ENCODE peak calls at places on chromosomes 4 and X, in five cellular contexts. I is pancreas, U is stomach, W is hepatocyte, Z is epithelial cell of prostate. A is an unnamed sample.

GRCh38 chrX:45422216-45422925 is 221.7 kb upstream of the DIPK2B start:
- DNase-seq in I (no peak), U (no peak), W (no peak), Z (no peak), A (no peak)

GRCh38 chr4:72564184-72564583 is 4.8 kb downstream of the ADAMTS3 start:
- DNase-seq in I (no peak), U (no peak), W (no peak), Z (peak), A (no peak)

GRCh38 chr4:766152-766515 is 59.8 kb downstream of the CPLX1 start:
- DNase-seq in I (no peak), U (no peak), W (peak), Z (peak), A (no peak)

GRCh38 chr4:123397276-123398150 is 918 bp downstream of the SPRY1 start:
- DNase-seq in I (peak), U (peak), W (peak), Z (peak), A (peak)

GRCh38 chrX:68989865-68990606 is 161.2 kb downstream of the EFNB1 start:
- DNase-seq in I (peak), U (peak), W (peak), Z (no peak), A (no peak)

GRCh38 chr4:39698424-39699009 is 581 bp downstream of the UBE2K start:
- DNase-seq in I (peak), U (peak), W (peak), Z (no peak), A (peak)

GRCh38 chr4:43932448-43932847 is 516.2 kb downstream of the KCTD8 start:
- DNase-seq in I (no peak), U (no peak), W (no peak), Z (no peak), A (no peak)

GRCh38 chr4:140189846-140190245 is 35.9 kb upstream of the MAML3 start:
- DNase-seq in I (no peak), U (no peak), W (no peak), Z (no peak), A (no peak)

GRCh38 chr4:151055539-151055938 is 40.5 kb upstream of the LRBA start:
- DNase-seq in I (no peak), U (no peak), W (no peak), Z (no peak), A (no peak)

GRCh38 chr4:101649790-101650450 is 140.6 kb upstream of the BANK1 start:
- DNase-seq in I (no peak), U (no peak), W (no peak), Z (peak), A (no peak)

GRCh38 chrX:264634-265455 is 16.3 kb upstream of the PLCXD1 start:
- DNase-seq in I (peak), U (peak), W (peak), Z (no peak), A (no peak)

GRCh38 chr4:184143770-184144564 is 73.7 kb downstream of the ENPP6 start:
- DNase-seq in I (no peak), U (no peak), W (no peak), Z (no peak), A (no peak)

GRCh38 chrX:21373637-21374162 is 518 bp upstream of the CNKSR2 start:
- DNase-seq in I (peak), U (no peak), W (no peak), Z (no peak), A (no peak)

GRCh38 chr4:130722370-130722769 is 1626.4 kb downstream of the C4orf33 start:
- DNase-seq in I (no peak), U (no peak), W (peak), Z (peak), A (no peak)

GRCh38 chr4:25928956-25929336 is 14.9 kb downstream of the SMIM20 start:
- DNase-seq in I (no peak), U (no peak), W (no peak), Z (no peak), A (no peak)

GRCh38 chr4:175252642-175253041 is 334.5 kb downstream of the ADAM29 start:
- DNase-seq in I (no peak), U (no peak), W (no peak), Z (no peak), A (no peak)

GRCh38 chr4:138217567-138217966 is 24.6 kb downstream of the SLC7A11 start:
- DNase-seq in I (no peak), U (no peak), W (no peak), Z (no peak), A (no peak)

GRCh38 chr4:159272341-159273125 is 169.7 kb downstream of the RAPGEF2 start:
- DNase-seq in I (no peak), U (no peak), W (no peak), Z (no peak), A (no peak)
- H3K27ac ChIP-seq in I (no peak), U (no peak), W (peak), Z (peak), A (no peak)

DNA sequence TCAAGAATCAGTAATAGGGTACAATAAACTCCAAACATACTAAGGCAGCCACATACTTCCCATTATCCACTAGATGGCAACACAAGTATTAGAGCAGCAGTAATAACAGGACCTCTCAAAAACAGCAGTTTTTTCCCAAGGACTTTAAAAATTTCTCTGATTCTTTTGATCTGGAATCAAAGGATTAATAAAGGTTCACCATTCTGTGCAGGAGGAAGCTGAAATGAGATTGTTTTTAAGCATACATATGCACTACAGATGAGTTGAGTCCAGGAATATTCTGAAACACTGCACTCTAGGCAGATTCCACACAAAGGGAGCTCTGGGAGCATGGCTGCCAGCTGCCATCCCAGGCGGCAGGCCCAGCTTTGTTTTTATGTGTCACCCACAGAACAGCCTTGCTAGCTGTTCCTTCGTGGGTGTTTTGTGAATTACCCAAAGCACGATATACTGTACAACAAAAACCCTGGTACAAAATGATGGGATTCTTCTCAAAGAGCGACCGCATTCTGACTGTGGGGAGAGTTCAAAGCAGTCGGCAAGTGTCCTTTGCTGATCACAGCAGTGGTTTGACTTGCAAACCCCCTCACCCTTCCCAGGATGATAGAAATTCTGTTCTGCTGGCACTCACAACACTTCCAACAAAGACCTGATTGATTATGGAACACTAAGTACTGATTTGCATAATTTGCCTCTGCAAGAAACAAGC is 61.0 kb downstream of the STX18 start:
- DNase-seq in I (no peak), U (no peak), W (no peak), Z (no peak), A (no peak)
- H3K27ac ChIP-seq in I (no peak), U (no peak), W (no peak), Z (no peak), A (no peak)

GRCh38 chrX:152903589-152903988 is 5.7 kb downstream of the ZNF185 start:
- DNase-seq in I (no peak), U (no peak), W (no peak), Z (no peak), A (no peak)

GRCh38 chrX:152905081-152905420 is 7.2 kb downstream of the ZNF185 start:
- DNase-seq in I (no peak), U (no peak), W (no peak), Z (no peak), A (no peak)

GRCh38 chrX:152902502-152902820 is 4.6 kb downstream of the ZNF185 start:
- DNase-seq in I (no peak), U (no peak), W (no peak), Z (no peak), A (no peak)

GRCh38 chrX:152901816-152902501 is 4.1 kb downstream of the ZNF185 start:
- DNase-seq in I (no peak), U (no peak), W (no peak), Z (no peak), A (no peak)

GRCh38 chrX:152904151-152905080 is 6.5 kb downstream of the ZNF185 start:
- DNase-seq in I (peak), U (peak), W (peak), Z (no peak), A (peak)
- H3K27ac ChIP-seq in I (no peak), U (no peak), W (no peak), Z (no peak), A (no peak)

DNA sequence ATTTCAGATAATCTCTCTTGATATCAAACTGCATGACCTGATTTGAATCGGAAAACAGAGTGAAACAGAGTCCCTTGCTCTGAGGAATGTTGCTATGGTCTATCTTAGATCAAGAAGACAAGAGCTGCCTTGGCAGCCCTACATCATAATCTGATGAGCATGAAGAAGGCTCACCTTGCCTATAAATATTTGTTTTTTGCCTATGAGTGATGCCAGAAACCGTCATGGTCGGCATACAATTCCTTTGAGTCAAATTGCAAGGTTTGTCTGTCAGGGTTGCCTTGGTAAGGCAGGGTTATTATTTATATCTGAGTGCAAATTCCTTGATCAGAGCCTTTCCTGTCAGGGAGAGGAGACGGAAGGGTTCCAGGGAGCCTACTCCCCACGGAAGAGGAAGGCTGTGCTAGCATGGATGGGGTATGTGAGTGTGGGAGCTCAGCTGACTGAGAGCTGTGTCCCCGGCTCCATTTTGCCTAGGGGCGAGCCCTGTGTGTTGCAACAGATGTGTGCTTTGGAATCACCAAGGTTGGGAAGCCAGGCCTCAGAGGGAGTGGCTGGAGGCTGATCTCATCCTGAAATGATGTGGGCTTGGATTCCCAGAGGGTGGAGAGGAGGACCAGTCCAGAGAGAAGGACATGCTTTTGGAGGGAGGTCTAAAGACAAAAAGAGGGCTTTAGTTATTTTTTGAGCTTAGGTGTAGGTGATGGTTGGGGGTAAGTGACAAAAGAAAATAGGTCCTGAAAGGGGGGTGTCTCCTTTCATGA is 43.6 kb downstream of the RTL9 start:
- DNase-seq in I (no peak), U (no peak), W (peak), Z (no peak), A (no peak)
- H3K27ac ChIP-seq in I (no peak), U (no peak), W (peak), Z (peak), A (no peak)

GRCh38 chr4:147782087-147782781 is 50.3 kb downstream of the ARHGAP10 start:
- DNase-seq in I (no peak), U (no peak), W (peak), Z (no peak), A (no peak)
- H3K27ac ChIP-seq in I (peak), U (no peak), W (peak), Z (no peak), A (no peak)

GRCh38 chr4:18981234-18981615 is 959.7 kb upstream of the LCORL start:
- DNase-seq in I (no peak), U (no peak), W (no peak), Z (no peak), A (no peak)

GRCh38 chr4:18976884-18977283 is 955.3 kb upstream of the LCORL start:
- DNase-seq in I (no peak), U (no peak), W (no peak), Z (no peak), A (no peak)

GRCh38 chr4:18975916-18976610 is 954.5 kb upstream of the LCORL start:
- DNase-seq in I (no peak), U (no peak), W (no peak), Z (no peak), A (no peak)

GRCh38 chr4:18980516-18981233 is 959.1 kb upstream of the LCORL start:
- DNase-seq in I (no peak), U (no peak), W (no peak), Z (no peak), A (no peak)
- H3K27ac ChIP-seq in I (no peak), U (no peak), W (no peak), Z (peak), A (no peak)

GRCh38 chrX:103631145-103631544 is 2.4 kb downstream of the TCEAL1 start:
- DNase-seq in I (no peak), U (no peak), W (no peak), Z (no peak), A (no peak)

GRCh38 chrX:103629295-103630170 is 758 bp downstream of the TCEAL1 start:
- DNase-seq in I (peak), U (peak), W (peak), Z (no peak), A (peak)

GRCh38 chrX:103630171-103630511 is 1.4 kb downstream of the TCEAL1 start:
- DNase-seq in I (no peak), U (no peak), W (no peak), Z (no peak), A (no peak)

GRCh38 chrX:103626855-103627254 is 1.9 kb upstream of the TCEAL1 start:
- DNase-seq in I (no peak), U (no peak), W (no peak), Z (peak), A (no peak)

DNA sequence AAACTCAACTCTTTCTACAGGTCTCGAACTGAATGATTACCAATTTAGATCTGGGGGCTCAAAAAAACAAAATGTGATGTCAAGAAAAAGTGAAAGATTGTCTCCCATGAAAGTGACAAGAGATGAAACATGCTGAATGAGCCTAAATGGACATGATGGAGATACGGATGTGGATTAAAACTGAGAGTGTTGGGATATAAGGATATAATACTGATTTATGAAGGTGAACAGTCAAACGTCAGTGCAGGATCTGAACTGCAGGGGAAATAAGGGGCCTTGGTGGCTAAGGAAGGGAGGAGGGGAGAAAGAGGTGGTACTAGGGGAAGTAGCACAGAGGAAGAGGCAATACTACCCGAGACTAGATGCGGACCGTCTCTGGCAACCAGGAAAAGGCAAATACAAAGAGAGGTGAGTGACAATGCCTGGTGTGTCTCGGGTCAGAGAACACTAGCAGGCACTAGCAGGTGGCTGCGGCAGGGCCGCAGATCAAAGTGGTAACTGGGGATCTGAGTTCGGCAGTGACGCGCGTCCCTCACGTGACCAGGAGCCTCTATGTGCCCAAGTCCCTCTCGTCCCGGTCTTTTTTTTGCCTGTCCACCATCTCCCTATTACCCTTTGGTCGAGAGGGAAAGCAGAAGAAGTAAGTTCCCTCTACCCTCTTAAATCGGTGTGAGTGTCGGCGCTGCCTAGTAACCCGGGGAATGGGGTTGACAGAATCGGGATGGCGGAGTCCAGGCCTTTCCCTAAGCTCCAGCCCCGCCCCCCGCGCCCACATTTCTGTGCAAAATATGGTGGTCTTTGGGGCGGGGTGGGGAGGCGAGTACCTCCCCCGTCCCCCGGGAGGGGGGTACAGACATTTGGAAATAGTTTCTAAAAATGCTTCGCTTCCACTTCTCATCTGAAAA is at the start of gene TCEAL1:
- DNase-seq in I (peak), U (peak), W (peak), Z (no peak), A (peak)
- H3K27ac ChIP-seq in I (peak), U (peak), W (peak), Z (peak), A (peak)

DNA sequence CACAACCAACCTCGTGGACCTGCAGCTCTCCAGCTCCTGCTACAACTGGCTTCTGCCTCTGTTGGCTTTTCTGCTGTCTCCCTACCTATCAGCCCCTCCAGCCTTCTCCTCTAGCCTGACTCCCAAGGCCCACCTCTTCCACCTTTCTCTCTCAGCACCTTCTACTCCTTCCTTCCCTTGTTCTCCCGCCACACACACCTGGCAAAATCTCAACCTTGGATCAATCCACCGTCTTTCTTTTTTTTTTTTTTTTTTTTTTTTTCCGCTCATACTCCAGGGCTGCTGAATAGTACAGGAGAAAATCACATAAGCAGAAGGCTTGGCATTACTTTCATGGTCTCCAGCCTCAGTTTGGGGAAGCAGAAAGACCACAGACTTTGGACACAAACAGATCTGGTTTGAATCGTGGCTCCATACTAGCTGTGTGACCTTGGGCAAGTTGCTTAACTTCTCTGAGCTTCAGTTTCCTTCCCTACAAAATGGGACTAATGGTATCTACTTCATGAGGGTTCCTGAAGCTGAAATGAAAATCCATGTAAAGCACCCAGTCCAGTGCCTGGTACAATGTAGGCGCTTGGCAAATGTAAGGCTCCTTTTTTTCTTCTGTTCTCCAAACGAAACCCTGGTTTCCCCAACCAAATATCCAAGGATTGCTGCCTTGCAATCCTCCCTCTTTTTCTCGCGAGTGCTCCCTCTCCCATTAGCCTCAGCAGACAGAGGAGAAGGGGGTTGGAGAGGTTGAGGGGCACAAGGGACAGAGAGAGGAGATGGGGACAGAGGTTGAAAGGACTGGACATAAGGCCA is 1.7 kb downstream of the FGD1 start:
- DNase-seq in I (no peak), U (no peak), W (no peak), Z (no peak), A (no peak)
- H3K27ac ChIP-seq in I (no peak), U (peak), W (peak), Z (no peak), A (no peak)